ENCODE peak calls at places on chromosomes 6 and 20, in ten cellular contexts. D is esophagus squamous epithelium, A is right atrium auricular region, F is GM12865, Y is BE2C, I is A673, O is epithelial cell of esophagus, T is prostate gland, W is lower leg skin, V is endothelial cell of umbilical vein. L is an unnamed sample.

GRCh38 chr6:46555129-46555528 is 63.9 kb upstream of the RCAN2 start:
- DNase-seq in Y (no peak), A (no peak), F (no peak), O (no peak), I (no peak), W (no peak), V (no peak), T (no peak), D (no peak), L (no peak)

GRCh38 chr6:104711371-104711770 is 148.3 kb downstream of the HACE1 start:
- DNase-seq in O (peak), F (no peak), I (no peak), T (no peak), A (no peak), D (no peak), Y (no peak), W (no peak), V (peak), L (no peak)

GRCh38 chr6:35624341-35625070 is 64.2 kb downstream of the FKBP5 start:
- DNase-seq in T (no peak), D (no peak), A (no peak), O (no peak), Y (no peak), V (peak), I (peak), W (no peak), F (peak), L (no peak)

GRCh38 chr20:33828912-33829560 is 17.9 kb downstream of the CHMP4B start:
- DNase-seq in W (no peak), F (no peak), I (no peak), D (no peak), O (no peak), A (no peak), T (no peak), V (no peak), Y (no peak), L (no peak)

GRCh38 chr6:2713473-2714358 is 37.0 kb downstream of the MYLK4 start:
- DNase-seq in F (no peak), V (no peak), D (no peak), A (no peak), W (no peak), Y (no peak), T (no peak), I (peak), O (peak), L (no peak)

GRCh38 chr20:41563087-41563486 is 55.1 kb downstream of the CHD6 start:
- DNase-seq in F (peak), Y (no peak), D (no peak), V (no peak), O (peak), A (no peak), T (no peak), W (no peak), I (no peak), L (no peak)

GRCh38 chr6:165191461-165191860 is 117.9 kb downstream of the C6orf118 start:
- DNase-seq in O (no peak), I (no peak), T (no peak), D (no peak), V (no peak), Y (no peak), A (no peak), W (no peak), F (no peak), L (no peak)

GRCh38 chr6:155883741-155884140 is 428.1 kb upstream of the NOX3 start:
- DNase-seq in F (no peak), Y (no peak), I (no peak), T (no peak), D (no peak), A (no peak), O (no peak), V (peak), W (peak), L (no peak)

GRCh38 chr6:97440590-97441176 is 157.7 kb upstream of the MMS22L start:
- DNase-seq in F (peak), Y (peak), A (no peak), W (no peak), O (peak), I (peak), T (no peak), V (peak), D (no peak), L (no peak)
- TF ChIP-seq CTCF in F (peak), Y (peak), A (no peak), W (no peak), O (peak), I (peak), T (no peak), V (peak), D (no peak), L (peak)

GRCh38 chr6:5384276-5384675 is 123.0 kb downstream of the FARS2 start:
- DNase-seq in O (no peak), D (no peak), I (no peak), A (no peak), V (no peak), W (no peak), Y (peak), F (no peak), T (no peak), L (no peak)

GRCh38 chr6:5378331-5378730 is 117.0 kb downstream of the FARS2 start:
- DNase-seq in I (peak), W (no peak), T (no peak), Y (no peak), F (no peak), V (no peak), O (no peak), A (no peak), D (no peak), L (no peak)

GRCh38 chr6:5379647-5380242 is 118.4 kb downstream of the FARS2 start:
- DNase-seq in O (peak), W (no peak), T (no peak), A (no peak), F (peak), Y (peak), V (peak), I (peak), D (no peak), L (peak)
- H3K4me3 ChIP-seq in O (no peak), W (no peak), T (no peak), A (no peak), F (no peak), Y (no peak), V (no peak), I (no peak), D (no peak), L (no peak)

DNA sequence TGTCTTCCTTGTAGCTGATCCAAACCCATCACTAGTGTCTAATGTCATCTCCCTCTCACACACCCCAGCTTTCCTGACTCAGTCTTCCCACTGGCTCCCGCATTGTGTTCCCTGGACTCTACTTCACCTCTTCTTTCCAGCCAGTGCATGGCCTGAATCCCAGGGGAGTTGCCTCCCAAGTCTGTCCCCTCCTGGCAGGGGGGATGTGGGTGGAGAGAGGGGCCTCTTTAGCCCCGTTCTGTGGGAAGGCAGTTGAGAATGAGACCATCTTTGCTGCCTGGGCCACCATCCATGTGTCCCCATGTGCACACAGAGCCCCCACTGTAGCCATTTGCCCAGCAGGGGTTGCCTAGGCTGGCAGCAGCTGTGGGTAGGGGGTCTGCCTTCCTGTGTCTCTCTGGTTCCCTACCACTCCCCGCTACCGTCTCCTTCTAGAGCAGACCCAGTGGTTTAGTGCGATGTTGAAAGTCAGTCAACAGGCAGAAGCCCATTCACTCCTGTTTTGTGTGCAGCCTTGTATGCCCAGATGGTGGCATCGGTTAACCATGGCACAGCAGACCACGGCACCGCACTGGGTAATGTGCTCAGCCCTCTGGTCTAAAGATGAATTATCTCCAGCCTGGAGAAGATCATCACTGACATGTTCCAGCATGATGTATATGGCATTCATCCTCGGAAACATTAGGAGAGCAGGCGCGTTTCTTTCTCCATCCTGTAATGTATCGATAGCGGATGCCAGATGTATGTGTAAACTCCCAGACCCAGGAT is 178.8 kb upstream of the SNX9 start:
- DNase-seq in O (peak), D (no peak), T (no peak), V (peak), F (no peak), A (no peak), W (no peak), I (peak), Y (peak), L (no peak)
- TF ChIP-seq CTCF in O (peak), D (no peak), T (no peak), V (peak), F (peak), A (no peak), W (no peak), I (peak), Y (peak), L (peak)

GRCh38 chr6:16836186-16836981 is 75.1 kb upstream of the ATXN1 start:
- DNase-seq in D (no peak), Y (no peak), T (no peak), O (no peak), V (no peak), I (no peak), F (peak), W (no peak), A (no peak), L (peak)

GRCh38 chr6:16839780-16840179 is 78.5 kb upstream of the ATXN1 start:
- DNase-seq in A (no peak), O (no peak), I (no peak), D (no peak), W (no peak), V (no peak), F (no peak), T (no peak), Y (no peak), L (no peak)

GRCh38 chr6:16840291-16840690 is 79.0 kb upstream of the ATXN1 start:
- DNase-seq in I (peak), V (no peak), O (peak), Y (no peak), A (no peak), W (no peak), F (peak), T (no peak), D (no peak), L (no peak)

GRCh38 chr6:16840725-16841124 is 79.5 kb upstream of the ATXN1 start:
- DNase-seq in F (peak), D (no peak), O (no peak), Y (no peak), A (no peak), V (no peak), T (no peak), W (no peak), I (no peak), L (no peak)

DNA sequence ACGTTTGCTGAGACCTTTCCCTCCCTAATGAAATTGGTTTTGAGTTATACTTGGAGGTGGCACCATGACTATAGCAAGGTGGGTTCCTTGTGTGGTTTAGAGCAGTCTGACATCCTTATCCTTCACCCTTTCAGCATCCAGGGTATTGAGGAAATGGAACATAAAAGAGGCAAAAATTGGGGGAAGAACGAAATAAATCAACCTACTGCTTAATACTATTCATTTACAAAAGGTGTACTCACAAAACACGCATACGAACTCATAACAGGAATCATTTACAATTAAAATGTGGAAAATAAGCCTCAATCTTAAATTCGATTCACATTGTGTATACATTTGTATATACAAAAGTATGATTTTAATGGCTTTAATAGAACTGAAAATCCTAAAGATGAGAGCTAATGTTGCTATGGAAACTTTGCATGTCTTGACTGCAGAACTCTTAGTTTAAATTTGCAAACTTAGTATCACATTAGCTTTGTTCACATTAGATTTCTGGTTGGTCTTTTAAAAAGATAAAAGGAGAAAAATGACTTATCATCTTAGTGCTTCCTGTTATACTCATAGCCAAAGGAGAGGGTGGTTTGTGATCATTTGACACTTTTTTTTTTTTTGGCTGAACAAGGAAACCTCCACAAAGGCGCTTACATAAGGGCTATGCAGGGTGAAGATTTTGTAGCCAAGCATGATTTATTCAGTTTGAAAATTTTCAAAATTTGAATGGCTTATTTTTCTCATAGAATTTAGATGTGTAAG is 76.1 kb upstream of the ATXN1 start:
- DNase-seq in V (no peak), Y (no peak), A (no peak), I (no peak), T (no peak), W (no peak), O (no peak), F (peak), D (no peak), L (no peak)
- H3K4me3 ChIP-seq in V (no peak), Y (no peak), A (no peak), I (no peak), T (no peak), W (no peak), O (no peak), F (no peak), D (no peak), L (no peak)

GRCh38 chr20:768426-768978 is at the start of gene SLC52A3:
- DNase-seq in D (no peak), T (peak), W (no peak), Y (no peak), O (peak), V (no peak), I (no peak), F (no peak), A (no peak), L (no peak)
- TF ChIP-seq CTCF in D (peak), T (no peak), W (no peak), Y (peak), O (peak), V (no peak), I (peak), F (peak), A (no peak), L (no peak)

DNA sequence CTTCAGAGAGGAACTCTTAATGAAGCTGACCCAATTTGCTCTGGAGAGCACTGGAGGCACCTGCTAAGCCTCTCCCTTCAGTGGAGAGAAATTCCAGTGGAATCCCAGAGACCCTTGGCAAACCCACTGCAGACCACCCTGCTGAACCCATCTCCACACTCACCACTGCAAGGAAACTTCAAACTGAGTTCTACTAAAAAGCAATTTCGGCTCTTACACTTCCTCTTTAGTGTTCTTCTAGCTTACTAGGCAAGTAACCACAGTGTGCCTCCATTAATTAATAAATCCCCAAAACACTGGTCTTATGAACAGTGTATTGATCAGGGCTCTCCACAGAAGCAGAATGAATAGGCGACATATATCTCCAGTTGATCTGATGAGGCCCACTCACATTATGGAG is 43.0 kb upstream of the HLA-E start:
- DNase-seq in W (no peak), D (no peak), T (no peak), O (no peak), V (no peak), I (no peak), Y (no peak), F (no peak), A (no peak), L (no peak)
- H3K4me3 ChIP-seq in W (no peak), D (no peak), T (no peak), O (no peak), V (no peak), I (no peak), Y (no peak), F (no peak), A (no peak), L (no peak)

GRCh38 chr6:81241717-81242116 is 510.8 kb downstream of the TENT5A start:
- DNase-seq in D (no peak), T (no peak), O (peak), V (peak), A (no peak), Y (no peak), W (no peak), F (peak), I (peak), L (no peak)
- TF ChIP-seq CTCF in D (no peak), T (no peak), O (peak), V (peak), A (no peak), Y (peak), W (no peak), F (peak), I (peak), L (no peak)

DNA sequence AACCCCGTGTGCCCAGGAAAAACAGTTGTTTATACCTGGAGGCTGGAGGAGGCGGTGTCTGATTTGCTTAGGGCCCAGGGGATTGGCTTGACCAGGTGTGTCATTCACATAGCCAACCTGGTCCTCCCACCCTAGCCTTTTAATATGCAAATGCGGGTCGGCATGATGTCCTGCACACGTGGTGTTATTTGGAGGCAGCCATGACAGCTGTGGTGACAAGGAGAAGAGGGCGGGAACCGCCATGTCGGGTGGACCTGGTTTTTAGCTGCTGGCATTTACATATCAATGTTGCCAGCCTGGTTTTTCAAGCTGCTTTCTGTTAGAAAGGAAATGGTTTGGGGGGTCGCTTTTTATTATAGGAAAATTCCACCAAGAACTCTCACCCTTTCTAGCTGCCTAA is 291.4 kb upstream of the QKI start:
- DNase-seq in I (no peak), A (no peak), W (no peak), T (no peak), Y (no peak), V (no peak), O (no peak), F (no peak), D (no peak), L (no peak)
- H3K4me3 ChIP-seq in I (no peak), A (no peak), W (no peak), T (no peak), Y (no peak), V (no peak), O (no peak), F (no peak), D (no peak), L (no peak)

DNA sequence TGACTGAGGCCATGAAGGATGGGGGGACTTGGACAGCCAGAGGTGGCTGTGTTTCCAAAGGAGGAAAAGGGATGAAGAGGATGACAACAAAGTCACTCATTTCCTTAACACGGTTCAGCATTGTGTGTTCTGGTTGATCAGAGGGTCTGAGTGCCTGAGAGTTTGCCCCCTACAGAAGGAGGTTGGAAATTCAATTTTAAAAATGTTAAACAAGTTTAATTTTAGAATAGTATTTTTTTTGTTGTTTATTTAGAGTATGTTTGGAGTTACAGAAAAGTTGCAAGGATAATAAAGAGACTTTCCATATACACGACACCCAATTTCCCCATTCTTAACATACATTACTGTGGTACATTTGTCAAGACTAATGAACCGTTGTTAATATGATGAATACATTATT is 10.3 kb upstream of the VAPB start:
- DNase-seq in V (no peak), W (no peak), F (no peak), D (no peak), I (no peak), A (no peak), O (no peak), T (no peak), Y (no peak), L (no peak)
- TF ChIP-seq CTCF in V (no peak), W (no peak), F (no peak), D (no peak), I (peak), A (no peak), O (no peak), T (no peak), Y (peak), L (peak)

L was measured in GM12864.